ENCODE peak calls at places on chromosome 17, in eight cellular contexts. One of them, this sample, is unnamed.
A peak's percentile ranks its signal among the peaks of the same experiment; 100 is the strongest.

GRCh38 chr17:13283606-13284005 is 265.8 kb upstream of the ELAC2 start:
- DNase-seq in AML-193: no peak
- DNase-seq in activated naive CD8-positive, alpha-beta T cell treated with anti-CD3 and anti-CD28 coated beads, Interleukin-2, amount 10 ng/mL, durations not matched to agents 7 days and 5 days: no peak
- DNase-seq in cardiac muscle cell: no peak
- DNase-seq in NCI-H1105 treated with DMSO at 0.1 percent for 48 hours: no peak
- DNase-seq in Ammon's horn: no peak
- DNase-seq in nephron progenitor cell: no peak
- DNase-seq in kidney glomerular epithelial cell: no peak
- DNase-seq in this sample: no peak

GRCh38 chr17:15341385-15341849 is at the start of gene TEKT3:
- DNase-seq in AML-193: no peak
- DNase-seq in activated naive CD8-positive, alpha-beta T cell treated with anti-CD3 and anti-CD28 coated beads, Interleukin-2, amount 10 ng/mL, durations not matched to agents 7 days and 5 days: no peak
- DNase-seq in cardiac muscle cell: peak; percentile 78
- DNase-seq in NCI-H1105 treated with DMSO at 0.1 percent for 48 hours: peak; percentile 91
- DNase-seq in Ammon's horn: peak; percentile 81
- DNase-seq in nephron progenitor cell: peak; percentile 89
- DNase-seq in kidney glomerular epithelial cell: peak; percentile 64
- DNase-seq in this sample: no peak

GRCh38 chr17:72684405-72685020 is 408.0 kb downstream of the SLC39A11 start:
- DNase-seq in AML-193: no peak
- DNase-seq in activated naive CD8-positive, alpha-beta T cell treated with anti-CD3 and anti-CD28 coated beads, Interleukin-2, amount 10 ng/mL, durations not matched to agents 7 days and 5 days: no peak
- DNase-seq in cardiac muscle cell: no peak
- DNase-seq in NCI-H1105 treated with DMSO at 0.1 percent for 48 hours: no peak
- DNase-seq in Ammon's horn: no peak
- DNase-seq in nephron progenitor cell: no peak
- DNase-seq in kidney glomerular epithelial cell: no peak
- DNase-seq in this sample: no peak

GRCh38 chr17:19398301-19399181 is 11.6 kb upstream of the MFAP4 start:
- DNase-seq in AML-193: peak; percentile 97
- DNase-seq in activated naive CD8-positive, alpha-beta T cell treated with anti-CD3 and anti-CD28 coated beads, Interleukin-2, amount 10 ng/mL, durations not matched to agents 7 days and 5 days: no peak
- DNase-seq in cardiac muscle cell: peak; percentile 78
- DNase-seq in NCI-H1105 treated with DMSO at 0.1 percent for 48 hours: peak; percentile 13
- DNase-seq in Ammon's horn: no peak
- DNase-seq in nephron progenitor cell: no peak
- DNase-seq in kidney glomerular epithelial cell: no peak
- DNase-seq in this sample: peak; percentile 39

GRCh38 chr17:31385428-31386285 is 5.8 kb upstream of the RAB11FIP4 start:
- DNase-seq in AML-193: no peak
- DNase-seq in activated naive CD8-positive, alpha-beta T cell treated with anti-CD3 and anti-CD28 coated beads, Interleukin-2, amount 10 ng/mL, durations not matched to agents 7 days and 5 days: no peak
- DNase-seq in cardiac muscle cell: no peak
- DNase-seq in NCI-H1105 treated with DMSO at 0.1 percent for 48 hours: no peak
- DNase-seq in Ammon's horn: no peak
- DNase-seq in nephron progenitor cell: no peak
- DNase-seq in kidney glomerular epithelial cell: no peak
- DNase-seq in this sample: no peak

GRCh38 chr17:21379080-21379711 is 3.0 kb downstream of the KCNJ12 start:
- DNase-seq in AML-193: no peak
- DNase-seq in activated naive CD8-positive, alpha-beta T cell treated with anti-CD3 and anti-CD28 coated beads, Interleukin-2, amount 10 ng/mL, durations not matched to agents 7 days and 5 days: no peak
- DNase-seq in cardiac muscle cell: no peak
- DNase-seq in NCI-H1105 treated with DMSO at 0.1 percent for 48 hours: peak; percentile 84
- DNase-seq in Ammon's horn: no peak
- DNase-seq in nephron progenitor cell: no peak
- DNase-seq in kidney glomerular epithelial cell: no peak
- DNase-seq in this sample: no peak

GRCh38 chr17:69870751-69871199 is 204.2 kb upstream of the KCNJ16 start:
- DNase-seq in AML-193: no peak
- DNase-seq in activated naive CD8-positive, alpha-beta T cell treated with anti-CD3 and anti-CD28 coated beads, Interleukin-2, amount 10 ng/mL, durations not matched to agents 7 days and 5 days: no peak
- DNase-seq in cardiac muscle cell: peak; percentile 6
- DNase-seq in NCI-H1105 treated with DMSO at 0.1 percent for 48 hours: no peak
- DNase-seq in Ammon's horn: no peak
- DNase-seq in nephron progenitor cell: no peak
- DNase-seq in kidney glomerular epithelial cell: peak; percentile 37
- DNase-seq in this sample: no peak

GRCh38 chr17:61425682-61426481 is 26.2 kb downstream of the TBX2 start:
- DNase-seq in AML-193: no peak
- DNase-seq in activated naive CD8-positive, alpha-beta T cell treated with anti-CD3 and anti-CD28 coated beads, Interleukin-2, amount 10 ng/mL, durations not matched to agents 7 days and 5 days: no peak
- DNase-seq in cardiac muscle cell: no peak
- DNase-seq in NCI-H1105 treated with DMSO at 0.1 percent for 48 hours: no peak
- DNase-seq in Ammon's horn: no peak
- DNase-seq in nephron progenitor cell: no peak
- DNase-seq in kidney glomerular epithelial cell: no peak
- DNase-seq in this sample: no peak

GRCh38 chr17:16342979-16343378 is 10.3 kb downstream of the CENPV start:
- DNase-seq in AML-193: no peak
- DNase-seq in activated naive CD8-positive, alpha-beta T cell treated with anti-CD3 and anti-CD28 coated beads, Interleukin-2, amount 10 ng/mL, durations not matched to agents 7 days and 5 days: no peak
- DNase-seq in cardiac muscle cell: peak; percentile 60
- DNase-seq in NCI-H1105 treated with DMSO at 0.1 percent for 48 hours: no peak
- DNase-seq in Ammon's horn: peak; percentile 35
- DNase-seq in nephron progenitor cell: no peak
- DNase-seq in kidney glomerular epithelial cell: no peak
- DNase-seq in this sample: no peak

GRCh38 chr17:60730273-60730672 is 52.6 kb downstream of the BCAS3 start:
- DNase-seq in AML-193: no peak
- DNase-seq in activated naive CD8-positive, alpha-beta T cell treated with anti-CD3 and anti-CD28 coated beads, Interleukin-2, amount 10 ng/mL, durations not matched to agents 7 days and 5 days: no peak
- DNase-seq in cardiac muscle cell: no peak
- DNase-seq in NCI-H1105 treated with DMSO at 0.1 percent for 48 hours: no peak
- DNase-seq in Ammon's horn: no peak
- DNase-seq in nephron progenitor cell: no peak
- DNase-seq in kidney glomerular epithelial cell: no peak
- DNase-seq in this sample: no peak